ENCODE peak calls at places on chromosomes 11 and 22, in five cellular contexts. J is CD8-positive, alpha-beta memory T cell; G is activated naive CD8-positive, alpha-beta T cell treated with anti-CD3 and anti-CD28 coated beads for 36 hours; D is activated CD8-positive, alpha-beta T cell treated with anti-CD3 and anti-CD28 coated beads, Interleukin-2, amount 10 ng/mL, durations not matched to agents 7 days and 5 days; A is non-pigmented ciliary epithelial cell. B is an unnamed sample.
A peak's percentile ranks its signal among the peaks of the same experiment; 100 is the strongest.

GRCh38 chr11:104028476-104028875 is 8.0 kb upstream of the DDI1 start:
- DNase-seq in J (no peak), G (no peak), D (no peak), A (no peak), B (no peak)

GRCh38 chr11:11899401-11899800 is 57.6 kb downstream of the USP47 start:
- DNase-seq in J (no peak), G (no peak), D (no peak), A (no peak), B (no peak)

GRCh38 chr11:1196516-1197391 is 26.1 kb upstream of the MUC5B start:
- DNase-seq in J (no peak), G (no peak), D (no peak), A (no peak), B (no peak)

GRCh38 chr11:77813256-77813655 is 7.3 kb downstream of the RSF1 start:
- DNase-seq in J (no peak), G (no peak), D (no peak), A (no peak), B (no peak)

GRCh38 chr11:1845571-1846452 is 7.0 kb downstream of the TNNI2 start:
- DNase-seq in J (no peak), G (no peak), D (peak; percentile 36), A (no peak), B (no peak)

GRCh38 chr22:25853501-25853900 is 111.5 kb downstream of the MYO18B start:
- DNase-seq in J (no peak), G (no peak), D (no peak), A (no peak), B (no peak)

GRCh38 chr11:120279490-120279889 is 39.5 kb downstream of the POU2F3 start:
- DNase-seq in J (no peak), G (no peak), D (no peak), A (no peak), B (no peak)

GRCh38 chr11:80443177-80443576 is 1002.3 kb upstream of the TENM4 start:
- DNase-seq in J (no peak), G (no peak), D (no peak), A (peak; percentile 15), B (no peak)

GRCh38 chr11:122882809-122883681 is 486 bp downstream of the JHY start:
- DNase-seq in J (peak; percentile 33), G (peak; percentile 61), D (peak; percentile 62), A (peak; percentile 70), B (peak; percentile 53)

GRCh38 chr11:1624621-1625020 is 2.7 kb upstream of the KRTAP5-4 start:
- DNase-seq in J (no peak), G (no peak), D (no peak), A (no peak), B (no peak)

GRCh38 chr11:61079416-61080150 is 22.7 kb upstream of the CD5 start:
- DNase-seq in J (no peak), G (no peak), D (no peak), A (no peak), B (no peak)

GRCh38 chr22:39556970-39557811 is 13.4 kb upstream of the CACNA1I start:
- DNase-seq in J (no peak), G (peak; percentile 29), D (peak; percentile 51), A (no peak), B (peak; percentile 61)

GRCh38 chr11:46234261-46234660 is 43.2 kb upstream of the CREB3L1 start:
- DNase-seq in J (no peak), G (no peak), D (no peak), A (no peak), B (no peak)

GRCh38 chr11:4181780-4182721 is 87.5 kb downstream of the RRM1 start:
- DNase-seq in J (no peak), G (peak; percentile 41), D (peak; percentile 57), A (peak; percentile 13), B (no peak)

GRCh38 chr11:125267548-125267947 is 103.0 kb downstream of the PKNOX2 start:
- DNase-seq in J (no peak), G (no peak), D (no peak), A (no peak), B (no peak)

GRCh38 chr22:45007946-45008852 is 1.6 kb downstream of the PHF21B start:
- DNase-seq in J (no peak), G (peak; percentile 6), D (no peak), A (no peak), B (no peak)

GRCh38 chr11:103515283-103515682 is 406.1 kb downstream of the DYNC2H1 start:
- DNase-seq in J (no peak), G (no peak), D (no peak), A (no peak), B (no peak)

GRCh38 chr11:101686514-101686913 is 102.7 kb upstream of the TRPC6 start:
- DNase-seq in J (no peak), G (no peak), D (no peak), A (peak; percentile 23), B (no peak)

GRCh38 chr11:2547806-2548205 is 103.0 kb downstream of the KCNQ1 start:
- DNase-seq in J (no peak), G (no peak), D (no peak), A (no peak), B (no peak)

GRCh38 chr11:34641981-34642380 is 21.1 kb downstream of the EHF start:
- DNase-seq in J (no peak), G (no peak), D (no peak), A (no peak), B (no peak)

GRCh38 chr11:114606003-114606801 is 10.6 kb upstream of the NXPE4 start:
- DNase-seq in J (no peak), G (no peak), D (no peak), A (no peak), B (no peak)

GRCh38 chr11:33045551-33046255 is 6.3 kb downstream of the TCP11L1 start:
- DNase-seq in J (no peak), G (no peak), D (no peak), A (no peak), B (no peak)

GRCh38 chr22:49196046-49196511 is 631.6 kb downstream of the BRD1 start:
- DNase-seq in J (no peak), G (no peak), D (no peak), A (no peak), B (no peak)

GRCh38 chr11:122098223-122098980 is 17.6 kb downstream of the BLID start:
- DNase-seq in J (no peak), G (no peak), D (no peak), A (no peak), B (no peak)

GRCh38 chr11:65615950-65616574 is 486 bp downstream of the PCNX3 start:
- DNase-seq in J (peak; percentile 18), G (peak; percentile 70), D (no peak), A (no peak), B (no peak)